ENCODE peak calls at places on chromosomes 5 and 9, in seven cellular contexts. A is NCI-H1105; L is frontal cortex; O is head of caudate nucleus; C is T-helper 1 cell; N is stimulated activated CD8-positive, alpha-beta memory T cell treated with anti-CD3 and anti-CD28 coated beads, Interleukin-15, amount 100 ng/mL, for 4 hours; T is activated naive CD4-positive, alpha-beta T cell treated with anti-CD3 and anti-CD28 coated beads for 36 hours. M is an unnamed sample.

GRCh38 chr5:151224372-151224771 is 480 bp upstream of the CCDC69 start:
- DNase-seq in A (no peak), L (no peak), O (no peak), C (no peak), N (no peak), T (no peak), M (no peak)

GRCh38 chr9:80957806-80958205 is 731.5 kb downstream of the TLE1 start:
- DNase-seq in A (no peak), L (no peak), O (no peak), C (no peak), N (no peak), T (no peak), M (no peak)

GRCh38 chr5:164354138-164354751 is 848.8 kb downstream of the MAT2B start:
- DNase-seq in A (no peak), L (no peak), O (no peak), C (no peak), N (no peak), T (no peak), M (no peak)

GRCh38 chr5:41065691-41066335 is 5.3 kb downstream of the MROH2B start:
- DNase-seq in A (no peak), L (no peak), O (no peak), C (no peak), N (no peak), T (no peak), M (no peak)

GRCh38 chr5:136712628-136713027 is 347.3 kb upstream of the TRPC7 start:
- DNase-seq in A (no peak), L (no peak), O (no peak), C (no peak), N (no peak), T (no peak), M (no peak)

GRCh38 chr9:129776938-129777768 is 24.3 kb upstream of the PTGES start:
- DNase-seq in A (no peak), L (no peak), O (peak), C (no peak), N (peak), T (peak), M (no peak)

GRCh38 chr5:109196486-109196885 is 213.3 kb downstream of the PJA2 start:
- DNase-seq in A (no peak), L (no peak), O (no peak), C (no peak), N (no peak), T (no peak), M (no peak)

GRCh38 chr9:34744295-34745221 is 34.6 kb upstream of the CCL21 start:
- DNase-seq in A (peak), L (no peak), O (no peak), C (no peak), N (no peak), T (no peak), M (no peak)

GRCh38 chr5:172564187-172564586 is 76.9 kb upstream of the NEURL1B start:
- DNase-seq in A (peak), L (no peak), O (no peak), C (no peak), N (no peak), T (no peak), M (peak)

GRCh38 chr5:135445306-135445940 is 1.7 kb downstream of the DCANP1 start:
- DNase-seq in A (no peak), L (no peak), O (no peak), C (no peak), N (no peak), T (no peak), M (no peak)

M was measured in NCI-H187 treated with DMSO at 0.1 percent for 48 hours.